ENCODE peak calls at places on chromosomes 5 and 9, in eight cellular contexts. One of them, this sample, is unnamed.
A peak's percentile ranks its signal among the peaks of the same experiment; 100 is the strongest.

GRCh38 chr5:82363524-82363923 is 85.4 kb upstream of the RPS23 start:
- DNase-seq in WTC11: no peak
- DNase-seq in psoas muscle: no peak
- DNase-seq in AG09309: no peak
- DNase-seq in HFF-Myc: no peak
- DNase-seq in bronchial epithelial cell: no peak
- DNase-seq in CD4-positive, alpha-beta T cell: no peak
- DNase-seq in foreskin fibroblast: no peak
- DNase-seq in this sample: no peak

GRCh38 chr9:34552606-34552981 is 29.8 kb upstream of the ENHO start:
- DNase-seq in WTC11: no peak
- DNase-seq in psoas muscle: peak; percentile 35
- DNase-seq in AG09309: no peak
- DNase-seq in HFF-Myc: no peak
- DNase-seq in bronchial epithelial cell: no peak
- DNase-seq in CD4-positive, alpha-beta T cell: no peak
- DNase-seq in foreskin fibroblast: no peak
- DNase-seq in this sample: no peak

GRCh38 chr9:81686614-81687520 is 2.5 kb downstream of the TLE1 start:
- DNase-seq in WTC11: peak; percentile 84
- DNase-seq in psoas muscle: peak; percentile 89
- DNase-seq in AG09309: no peak
- DNase-seq in HFF-Myc: no peak
- DNase-seq in bronchial epithelial cell: peak; percentile 67
- DNase-seq in CD4-positive, alpha-beta T cell: no peak
- DNase-seq in foreskin fibroblast: peak; percentile 92
- DNase-seq in this sample: peak; percentile 61

GRCh38 chr5:61933787-61934626 is 372.0 kb upstream of the KIF2A start:
- DNase-seq in WTC11: peak; percentile 68
- DNase-seq in psoas muscle: no peak
- DNase-seq in AG09309: no peak
- DNase-seq in HFF-Myc: peak; percentile 31
- DNase-seq in bronchial epithelial cell: peak; percentile 71
- DNase-seq in CD4-positive, alpha-beta T cell: no peak
- DNase-seq in foreskin fibroblast: peak; percentile 65
- DNase-seq in this sample: no peak

GRCh38 chr5:33649801-33650482 is 209.2 kb downstream of the TARS1 start:
- DNase-seq in WTC11: no peak
- DNase-seq in psoas muscle: no peak
- DNase-seq in AG09309: peak; percentile 65
- DNase-seq in HFF-Myc: no peak
- DNase-seq in bronchial epithelial cell: peak; percentile 54
- DNase-seq in CD4-positive, alpha-beta T cell: no peak
- DNase-seq in foreskin fibroblast: peak; percentile 91
- DNase-seq in this sample: no peak

GRCh38 chr9:124810513-124811355 is 33.8 kb downstream of the OLFML2A start:
- DNase-seq in WTC11: peak; percentile 75
- DNase-seq in psoas muscle: no peak
- DNase-seq in AG09309: no peak
- DNase-seq in HFF-Myc: no peak
- DNase-seq in bronchial epithelial cell: peak; percentile 73
- DNase-seq in CD4-positive, alpha-beta T cell: no peak
- DNase-seq in foreskin fibroblast: peak; percentile 77
- DNase-seq in this sample: no peak

GRCh38 chr9:135413086-135413375 is 66.6 kb upstream of the PPP1R26 start:
- DNase-seq in WTC11: no peak
- DNase-seq in psoas muscle: no peak
- DNase-seq in AG09309: no peak
- DNase-seq in HFF-Myc: no peak
- DNase-seq in bronchial epithelial cell: no peak
- DNase-seq in CD4-positive, alpha-beta T cell: no peak
- DNase-seq in foreskin fibroblast: no peak
- DNase-seq in this sample: no peak

GRCh38 chr5:171336486-171337206 is 27.6 kb downstream of the TLX3 start:
- DNase-seq in WTC11: peak; percentile 51
- DNase-seq in psoas muscle: no peak
- DNase-seq in AG09309: peak; percentile 21
- DNase-seq in HFF-Myc: peak; percentile 11
- DNase-seq in bronchial epithelial cell: peak; percentile 52
- DNase-seq in CD4-positive, alpha-beta T cell: no peak
- DNase-seq in foreskin fibroblast: peak; percentile 82
- DNase-seq in this sample: no peak

GRCh38 chr9:69170231-69170630 is 3.8 kb upstream of the TJP2 start:
- DNase-seq in WTC11: no peak
- DNase-seq in psoas muscle: no peak
- DNase-seq in AG09309: no peak
- DNase-seq in HFF-Myc: no peak
- DNase-seq in bronchial epithelial cell: peak; percentile 45
- DNase-seq in CD4-positive, alpha-beta T cell: no peak
- DNase-seq in foreskin fibroblast: no peak
- DNase-seq in this sample: no peak

GRCh38 chr9:706606-707451 is 134.7 kb upstream of the DMRT1 start:
- DNase-seq in WTC11: peak; percentile 64
- DNase-seq in psoas muscle: peak; percentile 90
- DNase-seq in AG09309: no peak
- DNase-seq in HFF-Myc: no peak
- DNase-seq in bronchial epithelial cell: peak; percentile 35
- DNase-seq in CD4-positive, alpha-beta T cell: peak; percentile 3
- DNase-seq in foreskin fibroblast: peak; percentile 83
- DNase-seq in this sample: no peak

GRCh38 chr5:113489299-113489698 is 1.0 kb upstream of the MCC start:
- DNase-seq in WTC11: no peak
- DNase-seq in psoas muscle: peak; percentile 53
- DNase-seq in AG09309: peak; percentile 97
- DNase-seq in HFF-Myc: peak; percentile 96
- DNase-seq in bronchial epithelial cell: peak; percentile 99
- DNase-seq in CD4-positive, alpha-beta T cell: no peak
- DNase-seq in foreskin fibroblast: peak; percentile 97
- DNase-seq in this sample: no peak

GRCh38 chr9:121326924-121327613 is 43.0 kb downstream of the STOM start:
- DNase-seq in WTC11: no peak
- DNase-seq in psoas muscle: no peak
- DNase-seq in AG09309: no peak
- DNase-seq in HFF-Myc: no peak
- DNase-seq in bronchial epithelial cell: no peak
- DNase-seq in CD4-positive, alpha-beta T cell: no peak
- DNase-seq in foreskin fibroblast: no peak
- DNase-seq in this sample: no peak

GRCh38 chr9:81535542-81536241 is 153.7 kb downstream of the TLE1 start:
- DNase-seq in WTC11: no peak
- DNase-seq in psoas muscle: no peak
- DNase-seq in AG09309: no peak
- DNase-seq in HFF-Myc: no peak
- DNase-seq in bronchial epithelial cell: peak; percentile 97
- DNase-seq in CD4-positive, alpha-beta T cell: no peak
- DNase-seq in foreskin fibroblast: no peak
- DNase-seq in this sample: no peak

GRCh38 chr9:115891929-115892328 is 261.7 kb upstream of the PAPPA start:
- DNase-seq in WTC11: no peak
- DNase-seq in psoas muscle: no peak
- DNase-seq in AG09309: peak; percentile 56
- DNase-seq in HFF-Myc: peak; percentile 86
- DNase-seq in bronchial epithelial cell: peak; percentile 66
- DNase-seq in CD4-positive, alpha-beta T cell: no peak
- DNase-seq in foreskin fibroblast: peak; percentile 93
- DNase-seq in this sample: no peak

GRCh38 chr9:117800389-117800788 is 96.2 kb downstream of the TLR4 start:
- DNase-seq in WTC11: no peak
- DNase-seq in psoas muscle: no peak
- DNase-seq in AG09309: no peak
- DNase-seq in HFF-Myc: no peak
- DNase-seq in bronchial epithelial cell: no peak
- DNase-seq in CD4-positive, alpha-beta T cell: no peak
- DNase-seq in foreskin fibroblast: no peak
- DNase-seq in this sample: no peak

GRCh38 chr5:68730220-68731010 is 363.4 kb upstream of the SLC30A5 start:
- DNase-seq in WTC11: no peak
- DNase-seq in psoas muscle: no peak
- DNase-seq in AG09309: peak; percentile 74
- DNase-seq in HFF-Myc: peak; percentile 67
- DNase-seq in bronchial epithelial cell: peak; percentile 42
- DNase-seq in CD4-positive, alpha-beta T cell: no peak
- DNase-seq in foreskin fibroblast: peak; percentile 90
- DNase-seq in this sample: no peak

GRCh38 chr5:135195267-135195603 is 161.2 kb upstream of the PITX1 start:
- DNase-seq in WTC11: no peak
- DNase-seq in psoas muscle: no peak
- DNase-seq in AG09309: no peak
- DNase-seq in HFF-Myc: no peak
- DNase-seq in bronchial epithelial cell: no peak
- DNase-seq in CD4-positive, alpha-beta T cell: no peak
- DNase-seq in foreskin fibroblast: peak; percentile 10
- DNase-seq in this sample: no peak

GRCh38 chr9:37104183-37104889 is 16.0 kb upstream of the ZCCHC7 start:
- DNase-seq in WTC11: no peak
- DNase-seq in psoas muscle: no peak
- DNase-seq in AG09309: peak; percentile 54
- DNase-seq in HFF-Myc: peak; percentile 30
- DNase-seq in bronchial epithelial cell: peak; percentile 87
- DNase-seq in CD4-positive, alpha-beta T cell: no peak
- DNase-seq in foreskin fibroblast: peak; percentile 94
- DNase-seq in this sample: no peak

GRCh38 chr5:15384176-15384575 is 115.8 kb upstream of the FBXL7 start:
- DNase-seq in WTC11: no peak
- DNase-seq in psoas muscle: no peak
- DNase-seq in AG09309: no peak
- DNase-seq in HFF-Myc: no peak
- DNase-seq in bronchial epithelial cell: no peak
- DNase-seq in CD4-positive, alpha-beta T cell: no peak
- DNase-seq in foreskin fibroblast: no peak
- DNase-seq in this sample: no peak

GRCh38 chr5:68749648-68750047 is 344.2 kb upstream of the SLC30A5 start:
- DNase-seq in WTC11: no peak
- DNase-seq in psoas muscle: no peak
- DNase-seq in AG09309: no peak
- DNase-seq in HFF-Myc: no peak
- DNase-seq in bronchial epithelial cell: peak; percentile 6
- DNase-seq in CD4-positive, alpha-beta T cell: no peak
- DNase-seq in foreskin fibroblast: no peak
- DNase-seq in this sample: no peak

GRCh38 chr5:137264573-137264972 is 234.6 kb downstream of the SPOCK1 start:
- DNase-seq in WTC11: no peak
- DNase-seq in psoas muscle: no peak
- DNase-seq in AG09309: peak; percentile 92
- DNase-seq in HFF-Myc: peak; percentile 65
- DNase-seq in bronchial epithelial cell: no peak
- DNase-seq in CD4-positive, alpha-beta T cell: no peak
- DNase-seq in foreskin fibroblast: peak; percentile 92
- DNase-seq in this sample: no peak

GRCh38 chr9:113508111-113508749 is 44.7 kb downstream of the RGS3 start:
- DNase-seq in WTC11: peak; percentile 70
- DNase-seq in psoas muscle: no peak
- DNase-seq in AG09309: no peak
- DNase-seq in HFF-Myc: peak; percentile 49
- DNase-seq in bronchial epithelial cell: no peak
- DNase-seq in CD4-positive, alpha-beta T cell: no peak
- DNase-seq in foreskin fibroblast: no peak
- DNase-seq in this sample: no peak
- TF ChIP-seq CTCF in WTC11: peak; percentile 23
- TF ChIP-seq CTCF in psoas muscle: no peak
- TF ChIP-seq CTCF in AG09309: peak; percentile 7
- TF ChIP-seq CTCF in HFF-Myc: peak; percentile 31
- TF ChIP-seq CTCF in bronchial epithelial cell: no peak
- TF ChIP-seq CTCF in CD4-positive, alpha-beta T cell: no peak
- TF ChIP-seq CTCF in foreskin fibroblast: no peak
- TF ChIP-seq CTCF in this sample: no peak

DNA sequence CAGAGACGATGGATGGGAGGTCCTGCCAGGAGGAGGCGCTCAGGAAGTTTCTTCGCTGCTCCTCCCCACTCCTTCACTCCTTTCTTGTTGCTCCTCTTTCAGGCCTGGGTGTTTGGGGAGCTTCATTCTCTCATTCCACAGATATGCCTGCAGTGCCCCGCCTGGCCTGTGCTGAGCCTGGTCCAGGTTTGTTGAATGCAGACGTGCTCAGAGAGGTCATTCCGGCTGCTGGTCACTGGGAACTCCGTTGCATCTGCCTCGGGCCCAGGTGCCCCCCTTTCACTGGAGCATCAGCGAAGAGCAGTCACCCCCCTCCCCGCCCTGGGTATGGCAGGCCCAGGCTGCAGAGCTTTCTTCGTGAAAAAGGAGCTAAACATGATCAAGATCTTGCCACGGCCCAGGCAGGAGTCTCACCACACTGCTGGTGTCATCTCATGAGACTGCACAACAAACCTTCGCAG is 15.5 kb downstream of the SURF6 start:
- DNase-seq in WTC11: peak; percentile 35
- DNase-seq in psoas muscle: no peak
- DNase-seq in AG09309: no peak
- DNase-seq in HFF-Myc: no peak
- DNase-seq in bronchial epithelial cell: no peak
- DNase-seq in CD4-positive, alpha-beta T cell: no peak
- DNase-seq in foreskin fibroblast: no peak
- DNase-seq in this sample: no peak
- TF ChIP-seq CTCF in WTC11: no peak
- TF ChIP-seq CTCF in psoas muscle: no peak
- TF ChIP-seq CTCF in AG09309: no peak
- TF ChIP-seq CTCF in HFF-Myc: no peak
- TF ChIP-seq CTCF in bronchial epithelial cell: no peak
- TF ChIP-seq CTCF in CD4-positive, alpha-beta T cell: no peak
- TF ChIP-seq CTCF in foreskin fibroblast: no peak
- TF ChIP-seq CTCF in this sample: no peak

GRCh38 chr9:88871669-88872068 is 119.6 kb upstream of the S1PR3 start:
- DNase-seq in WTC11: no peak
- DNase-seq in psoas muscle: no peak
- DNase-seq in AG09309: no peak
- DNase-seq in HFF-Myc: no peak
- DNase-seq in bronchial epithelial cell: no peak
- DNase-seq in CD4-positive, alpha-beta T cell: no peak
- DNase-seq in foreskin fibroblast: no peak
- DNase-seq in this sample: no peak
- TF ChIP-seq CTCF in WTC11: no peak
- TF ChIP-seq CTCF in psoas muscle: no peak
- TF ChIP-seq CTCF in AG09309: no peak
- TF ChIP-seq CTCF in HFF-Myc: no peak
- TF ChIP-seq CTCF in bronchial epithelial cell: no peak
- TF ChIP-seq CTCF in CD4-positive, alpha-beta T cell: no peak
- TF ChIP-seq CTCF in foreskin fibroblast: no peak
- TF ChIP-seq CTCF in this sample: no peak

DNA sequence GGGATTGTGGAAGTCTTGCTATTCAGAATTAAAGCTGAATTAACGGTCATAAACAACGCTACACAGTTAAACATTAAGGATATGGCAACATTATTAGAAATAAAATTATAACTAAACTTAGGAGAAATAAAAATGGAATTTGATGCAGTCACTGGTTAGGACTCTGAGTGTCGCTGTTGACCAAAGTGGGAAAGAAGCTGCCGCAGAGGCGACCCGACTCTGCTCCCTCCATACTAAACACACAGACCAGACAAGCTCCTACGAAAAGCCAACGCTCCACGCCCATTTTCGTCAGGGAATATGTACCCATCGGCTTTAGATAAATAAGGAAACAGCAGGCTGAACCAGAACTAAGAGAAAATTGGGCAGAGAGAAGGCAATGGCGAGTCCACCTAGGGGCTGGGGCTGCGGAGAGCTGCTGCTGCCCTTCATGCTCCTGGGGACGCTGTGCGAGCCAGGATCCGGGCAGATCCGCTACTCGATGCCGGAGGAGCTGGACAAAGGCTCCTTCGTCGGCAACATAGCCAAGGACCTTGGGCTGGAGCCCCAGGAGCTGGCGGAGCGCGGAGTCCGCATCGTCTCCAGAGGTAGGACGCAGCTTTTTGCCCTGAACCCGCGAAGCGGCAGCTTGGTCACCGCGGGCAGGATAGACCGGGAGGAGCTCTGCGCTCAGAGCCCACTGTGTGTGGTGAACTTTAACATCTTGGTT is at the start of gene PCDHGA5:
- DNase-seq in WTC11: no peak
- DNase-seq in psoas muscle: no peak
- DNase-seq in AG09309: no peak
- DNase-seq in HFF-Myc: no peak
- DNase-seq in bronchial epithelial cell: no peak
- DNase-seq in CD4-positive, alpha-beta T cell: no peak
- DNase-seq in foreskin fibroblast: peak; percentile 51
- DNase-seq in this sample: no peak
- TF ChIP-seq CTCF in WTC11: no peak
- TF ChIP-seq CTCF in psoas muscle: no peak
- TF ChIP-seq CTCF in AG09309: peak; percentile 27
- TF ChIP-seq CTCF in HFF-Myc: no peak
- TF ChIP-seq CTCF in bronchial epithelial cell: no peak
- TF ChIP-seq CTCF in CD4-positive, alpha-beta T cell: no peak
- TF ChIP-seq CTCF in foreskin fibroblast: peak; percentile 7
- TF ChIP-seq CTCF in this sample: no peak